ENCODE peak calls at places on chromosome 20, in eight cellular contexts. Q is HuH-7; T is ACHN; A is islet precursor cell; D is fibroblast of lung; I is NCI-H226; H is activated T-helper 1 cell treated with anti-CD3 and anti-CD28 coated beads, Interleukin-2, amount 50 U/mL, for 16 hours; G is naive thymus-derived CD4-positive, alpha-beta T cell. O is an unnamed sample.

GRCh38 chr20:47124235-47124717 is 229.6 kb downstream of the EYA2 start:
- DNase-seq in G (no peak), Q (no peak), A (no peak), D (no peak), H (no peak), T (no peak), I (no peak), O (no peak)

GRCh38 chr20:22288957-22289356 is 295.4 kb downstream of the FOXA2 start:
- DNase-seq in T (no peak), H (no peak), Q (no peak), D (no peak), A (no peak), I (no peak), G (no peak), O (no peak)

GRCh38 chr20:57996465-57996864 is 232.0 kb downstream of the ANKRD60 start:
- DNase-seq in T (no peak), I (no peak), A (no peak), Q (no peak), G (no peak), D (no peak), H (no peak), O (no peak)

GRCh38 chr20:41426361-41426900 is 59.8 kb upstream of the EMILIN3 start:
- DNase-seq in A (peak), G (no peak), D (no peak), Q (no peak), I (no peak), T (no peak), H (no peak), O (no peak)

GRCh38 chr20:20824924-20825584 is 112.6 kb upstream of the RALGAPA2 start:
- DNase-seq in A (peak), I (no peak), T (peak), Q (peak), D (no peak), H (no peak), G (peak), O (peak)

GRCh38 chr20:38604873-38605303 is 3.3 kb downstream of the ARHGAP40 start:
- DNase-seq in Q (peak), T (peak), A (peak), G (no peak), H (no peak), I (peak), D (peak), O (peak)

GRCh38 chr20:38126146-38126912 is 38.7 kb downstream of the TGM2 start:
- DNase-seq in T (peak), A (peak), G (no peak), H (no peak), I (no peak), D (no peak), Q (no peak), O (peak)

GRCh38 chr20:47821481-47822100 is 36.3 kb upstream of the SULF2 start:
- DNase-seq in H (no peak), T (peak), A (peak), I (peak), G (no peak), Q (no peak), D (peak), O (no peak)

GRCh38 chr20:8176276-8176675 is 44.2 kb downstream of the PLCB1 start:
- DNase-seq in D (no peak), I (no peak), A (no peak), H (no peak), T (no peak), G (no peak), Q (no peak), O (no peak)